ENCODE peak calls at places on chromosomes 6 and 20, in nine cellular contexts. E is cardiac muscle cell; A is CD8-positive, alpha-beta T cell; H is GM10248; Z is epithelial cell of proximal tubule; V is IMR-90; J is WERI-Rb-1; B is prostate gland; T is heart right ventricle. X is an unnamed sample.

GRCh38 chr6:90428514-90428913 is 131.9 kb upstream of the BACH2 start:
- DNase-seq in E (no peak), A (no peak), H (no peak), Z (no peak), V (no peak), J (no peak), B (no peak), T (no peak), X (no peak)

GRCh38 chr20:40275738-40276137 is 413.3 kb downstream of the MAFB start:
- DNase-seq in E (no peak), A (no peak), H (no peak), Z (no peak), V (no peak), J (peak; percentile 74), B (no peak), T (no peak), X (no peak)

GRCh38 chr6:20644667-20645370 is 110.6 kb downstream of the CDKAL1 start:
- DNase-seq in E (peak; percentile 27), A (no peak), H (no peak), Z (no peak), V (peak; percentile 57), J (no peak), B (no peak), T (no peak), X (no peak)

GRCh38 chr6:110053395-110054240 is 75.5 kb downstream of the GPR6 start:
- DNase-seq in E (peak; percentile 75), A (no peak), H (peak; percentile 50), Z (peak; percentile 13), V (peak; percentile 68), J (peak; percentile 25), B (no peak), T (peak; percentile 25), X (peak; percentile 34)

GRCh38 chr6:111985202-111985731 is 68.6 kb upstream of the CCN6 start:
- DNase-seq in E (peak; percentile 59), A (peak; percentile 25), H (no peak), Z (peak; percentile 78), V (peak; percentile 96), J (no peak), B (peak; percentile 61), T (no peak), X (no peak)

GRCh38 chr6:24720131-24720603 is 1.2 kb upstream of the C6orf62 start:
- DNase-seq in E (peak; percentile 64), A (peak; percentile 70), H (peak; percentile 62), Z (no peak), V (peak; percentile 28), J (peak; percentile 60), B (peak; percentile 12), T (peak; percentile 63), X (no peak)

GRCh38 chr6:82894653-82895259 is 170.9 kb downstream of the UBE3D start:
- DNase-seq in E (no peak), A (no peak), H (no peak), Z (no peak), V (no peak), J (no peak), B (no peak), T (no peak), X (no peak)

GRCh38 chr6:90184334-90185298 is 112.0 kb downstream of the BACH2 start:
- DNase-seq in E (peak; percentile 22), A (no peak), H (no peak), Z (peak; percentile 42), V (peak; percentile 73), J (no peak), B (no peak), T (no peak), X (no peak)

GRCh38 chr6:111552241-111552744 is 53.4 kb downstream of the TRAF3IP2 start:
- DNase-seq in E (peak; percentile 93), A (no peak), H (no peak), Z (peak; percentile 94), V (peak; percentile 98), J (peak; percentile 38), B (peak; percentile 72), T (peak; percentile 84), X (peak; percentile 97)

GRCh38 chr20:24738981-24739633 is 210.0 kb upstream of the CST7 start:
- DNase-seq in E (no peak), A (no peak), H (peak; percentile 40), Z (no peak), V (no peak), J (no peak), B (no peak), T (no peak), X (no peak)

GRCh38 chr6:169961772-169962561 is 210.5 kb downstream of the ERMARD start:
- DNase-seq in E (peak; percentile 26), A (no peak), H (no peak), Z (no peak), V (no peak), J (no peak), B (no peak), T (peak; percentile 40), X (no peak)

GRCh38 chr6:158958504-158959386 is 41.3 kb downstream of the RSPH3 start:
- DNase-seq in E (no peak), A (no peak), H (no peak), Z (no peak), V (no peak), J (no peak), B (no peak), T (no peak), X (no peak)

GRCh38 chr6:158960046-158960445 is 40.0 kb downstream of the RSPH3 start:
- DNase-seq in E (no peak), A (no peak), H (no peak), Z (no peak), V (no peak), J (no peak), B (no peak), T (no peak), X (no peak)

GRCh38 chr6:158959552-158959951 is 40.5 kb downstream of the RSPH3 start:
- DNase-seq in E (no peak), A (no peak), H (no peak), Z (no peak), V (no peak), J (no peak), B (no peak), T (no peak), X (no peak)

GRCh38 chr6:158962371-158962770 is 37.6 kb downstream of the RSPH3 start:
- DNase-seq in E (no peak), A (no peak), H (no peak), Z (no peak), V (no peak), J (no peak), B (no peak), T (no peak), X (no peak)

GRCh38 chr6:158963020-158963808 is 36.8 kb downstream of the RSPH3 start:
- DNase-seq in E (no peak), A (no peak), H (no peak), Z (no peak), V (no peak), J (no peak), B (no peak), T (no peak), X (no peak)
- TF ChIP-seq CTCF in E (no peak), A (no peak), H (no peak), Z (no peak), V (no peak), J (no peak), B (no peak), T (no peak), X (no peak)

DNA sequence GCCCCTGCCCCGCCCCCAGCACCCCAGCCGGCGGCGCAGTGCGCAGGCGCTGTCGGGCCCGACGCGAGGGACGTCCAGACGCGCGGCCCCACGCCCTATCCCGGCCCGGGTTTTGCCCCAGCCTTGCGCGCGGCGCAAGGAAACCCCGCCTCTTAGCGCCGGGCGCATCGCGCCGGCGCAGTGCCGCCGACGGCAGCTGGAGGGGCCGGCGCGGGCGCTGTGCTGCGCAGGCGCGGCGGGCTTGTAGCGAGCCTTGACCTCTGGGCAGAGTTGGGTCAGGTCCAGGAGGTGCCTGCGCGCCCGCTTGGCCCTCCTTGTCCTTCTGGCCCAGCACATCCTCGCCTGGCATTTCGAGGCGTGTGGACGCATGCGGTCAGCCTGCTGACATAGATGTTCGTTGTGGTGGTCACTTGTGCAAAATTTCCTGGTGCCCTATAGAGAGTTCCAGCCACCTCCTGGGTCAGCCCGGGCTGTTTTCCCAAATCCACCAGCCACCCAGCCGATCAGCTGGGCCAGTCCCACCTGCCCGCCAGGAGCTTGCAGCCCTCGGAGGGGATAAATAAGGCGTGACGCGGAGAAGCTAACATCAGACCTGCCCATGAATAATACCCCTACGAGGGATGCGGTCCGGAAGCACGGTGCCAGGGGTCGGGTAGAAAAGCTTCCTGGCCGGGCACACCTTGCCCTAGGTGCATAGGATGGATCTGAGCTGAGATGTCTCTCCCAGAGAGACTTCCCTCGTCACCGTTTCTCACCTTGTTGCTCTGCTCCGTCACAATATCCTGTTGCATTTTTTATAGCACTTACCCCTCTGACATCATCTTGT is 423 bp upstream of the PRELID3B start:
- DNase-seq in E (peak; percentile 94), A (peak; percentile 95), H (peak; percentile 100), Z (no peak), V (peak; percentile 85), J (peak; percentile 91), B (peak; percentile 86), T (peak; percentile 91), X (peak; percentile 80)
- TF ChIP-seq CTCF in E (no peak), A (no peak), H (no peak), Z (no peak), V (peak; percentile 7), J (no peak), B (peak; percentile 60), T (no peak), X (no peak)

DNA sequence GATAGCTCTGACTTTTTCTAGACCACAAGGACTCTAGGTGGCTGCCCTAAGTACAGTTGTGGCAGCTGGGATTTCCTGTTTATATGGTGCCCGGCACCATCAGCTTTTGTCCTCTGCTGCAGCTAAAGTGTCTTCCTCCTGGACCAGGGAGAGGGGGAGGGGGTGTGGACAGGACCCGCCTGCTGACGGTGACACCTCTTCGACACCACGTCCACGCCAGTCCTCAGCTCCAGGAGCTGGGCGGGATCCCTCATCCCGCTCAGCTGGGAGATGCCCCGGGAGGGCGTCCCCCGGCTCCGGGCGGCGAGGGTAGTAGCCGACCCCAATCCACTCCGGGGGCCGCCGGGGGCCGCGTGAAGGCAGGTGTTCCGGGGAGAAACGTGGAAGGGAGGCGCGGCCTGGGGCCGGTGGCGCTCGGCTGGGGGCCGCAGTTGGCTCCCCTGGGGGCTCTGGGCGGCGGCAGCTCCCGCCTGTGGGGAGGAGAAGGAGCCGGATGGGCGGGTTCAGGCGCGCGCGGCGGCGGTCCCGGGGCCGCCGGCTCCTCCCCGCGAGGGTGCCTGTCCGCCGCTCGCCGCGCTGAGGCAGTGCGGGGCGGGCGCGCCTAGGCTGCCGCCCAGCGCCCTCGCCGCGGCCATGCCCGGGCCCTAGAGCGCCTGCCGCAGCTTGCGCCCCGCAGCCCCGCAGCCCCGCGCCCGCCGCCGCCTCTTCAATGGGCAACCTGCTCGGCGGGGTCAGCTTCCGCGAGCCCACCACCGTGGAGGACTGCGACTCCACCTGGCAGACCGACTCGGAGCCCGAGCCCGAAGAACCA is at the start of gene OGFRL1:
- DNase-seq in E (peak; percentile 81), A (peak; percentile 61), H (peak; percentile 86), Z (no peak), V (peak; percentile 53), J (peak; percentile 89), B (peak; percentile 74), T (peak; percentile 77), X (peak; percentile 35)
- TF ChIP-seq CTCF in E (no peak), A (no peak), H (peak; percentile 17), Z (no peak), V (peak; percentile 38), J (peak; percentile 16), B (peak; percentile 32), T (no peak), X (no peak)

DNA sequence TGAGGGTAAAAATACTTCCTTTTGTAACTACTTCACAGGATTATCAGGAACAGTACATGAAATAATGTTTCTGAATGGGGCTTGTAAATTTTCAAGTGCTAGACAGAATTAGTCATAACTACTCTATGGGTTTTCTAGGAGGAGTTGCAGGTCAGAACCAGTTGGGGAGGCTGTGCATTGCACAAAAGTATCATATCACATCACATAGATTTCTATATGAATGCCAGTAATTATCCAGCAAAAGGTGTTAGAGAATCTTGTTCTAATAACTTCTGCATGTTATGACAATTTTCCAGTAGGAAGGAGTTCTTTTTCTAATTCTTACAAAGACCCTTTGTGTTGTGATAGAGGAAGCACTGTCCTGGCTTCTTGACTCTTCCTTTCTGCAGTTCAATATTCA is 551.6 kb downstream of the COL12A1 start:
- DNase-seq in E (no peak), A (no peak), H (no peak), Z (no peak), V (no peak), J (no peak), B (no peak), T (no peak), X (no peak)
- TF ChIP-seq CTCF in E (no peak), A (no peak), H (no peak), Z (no peak), V (no peak), J (no peak), B (no peak), T (no peak), X (no peak)

X was measured in AG09319.